ENCODE peak calls at places on chromosomes 4 and X, in five cellular contexts. One of them, this sample, is unnamed.

GRCh38 chr4:39825090-39825489 is 127.2 kb downstream of the UBE2K start:
- DNase-seq in coronary artery: no peak
- DNase-seq in lung: no peak
- DNase-seq in tibial nerve: no peak
- DNase-seq in Peyer's patch: no peak
- DNase-seq in this sample: no peak

GRCh38 chr4:84894621-84895020 is 71.9 kb downstream of the WDFY3 start:
- DNase-seq in coronary artery: no peak
- DNase-seq in lung: peak; percentile 45
- DNase-seq in Peyer's patch: no peak
- DNase-seq in tibial nerve: no peak
- DNase-seq in this sample: no peak

GRCh38 chr4:72629540-72629939 is 60.5 kb upstream of the ADAMTS3 start:
- DNase-seq in tibial nerve: no peak
- DNase-seq in coronary artery: no peak
- DNase-seq in Peyer's patch: no peak
- DNase-seq in lung: no peak
- DNase-seq in this sample: peak; percentile 16

GRCh38 chrX:7996414-7996813 is 69.2 kb upstream of the PNPLA4 start:
- DNase-seq in lung: no peak
- DNase-seq in Peyer's patch: peak; percentile 63
- DNase-seq in tibial nerve: peak; percentile 20
- DNase-seq in coronary artery: no peak
- DNase-seq in this sample: peak; percentile 21

GRCh38 chr4:82543131-82543530 is 18.7 kb downstream of the TMEM150C start:
- DNase-seq in tibial nerve: no peak
- DNase-seq in Peyer's patch: no peak
- DNase-seq in lung: no peak
- DNase-seq in coronary artery: no peak
- DNase-seq in this sample: no peak

GRCh38 chr4:144449623-144450022 is 196.3 kb upstream of the HHIP start:
- DNase-seq in Peyer's patch: no peak
- DNase-seq in coronary artery: peak; percentile 74
- DNase-seq in lung: no peak
- DNase-seq in tibial nerve: peak; percentile 53
- DNase-seq in this sample: peak; percentile 74

GRCh38 chr4:39699676-39700409 is 1.9 kb downstream of the UBE2K start:
- DNase-seq in coronary artery: no peak
- DNase-seq in Peyer's patch: no peak
- DNase-seq in tibial nerve: no peak
- DNase-seq in lung: no peak
- DNase-seq in this sample: peak; percentile 39

GRCh38 chr4:154422152-154422551 is 69.4 kb downstream of the DCHS2 start:
- DNase-seq in tibial nerve: no peak
- DNase-seq in coronary artery: no peak
- DNase-seq in lung: no peak
- DNase-seq in Peyer's patch: no peak
- DNase-seq in this sample: no peak

GRCh38 chr4:186227221-186227620 is at the start of gene KLKB1:
- DNase-seq in coronary artery: no peak
- DNase-seq in lung: no peak
- DNase-seq in tibial nerve: no peak
- DNase-seq in Peyer's patch: no peak
- DNase-seq in this sample: no peak

GRCh38 chr4:160546201-160546600 is 1443.3 kb downstream of the RAPGEF2 start:
- DNase-seq in Peyer's patch: no peak
- DNase-seq in coronary artery: no peak
- DNase-seq in lung: no peak
- DNase-seq in tibial nerve: no peak
- DNase-seq in this sample: no peak

GRCh38 chr4:169493164-169493524 is 119.2 kb downstream of the NEK1 start:
- DNase-seq in tibial nerve: no peak
- DNase-seq in coronary artery: no peak
- DNase-seq in lung: no peak
- DNase-seq in Peyer's patch: no peak
- DNase-seq in this sample: no peak

DNA sequence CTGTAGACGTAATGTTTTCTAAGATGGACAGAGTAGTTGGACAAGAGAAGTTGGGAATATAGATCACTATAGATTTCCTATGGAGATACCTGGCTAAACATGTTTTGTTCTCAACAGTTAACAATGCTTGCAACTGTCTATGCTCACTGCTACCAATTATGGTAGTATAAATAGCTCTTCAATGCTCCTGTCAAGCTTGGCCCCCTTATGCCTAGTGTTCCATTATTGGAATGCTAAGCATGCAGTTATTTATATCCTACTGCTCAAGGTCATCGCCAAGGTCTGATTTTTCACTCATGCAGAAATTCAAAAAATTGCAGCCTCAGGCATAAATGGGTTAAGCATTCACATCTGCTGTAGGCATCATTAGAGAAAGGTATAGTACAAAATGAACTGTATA is 519.0 kb downstream of the IL15 start:
- DNase-seq in tibial nerve: no peak
- DNase-seq in lung: no peak
- DNase-seq in coronary artery: no peak
- DNase-seq in Peyer's patch: no peak
- DNase-seq in this sample: no peak
- TF ChIP-seq CTCF in tibial nerve: no peak
- TF ChIP-seq CTCF in lung: no peak
- TF ChIP-seq CTCF in coronary artery: no peak
- TF ChIP-seq CTCF in Peyer's patch: no peak
- TF ChIP-seq CTCF in this sample: no peak

GRCh38 chrX:119685225-119686066 is 7.5 kb downstream of the SEPTIN6 start:
- DNase-seq in Peyer's patch: peak; percentile 79
- DNase-seq in tibial nerve: peak; percentile 27
- DNase-seq in coronary artery: no peak
- DNase-seq in lung: no peak
- DNase-seq in this sample: no peak
- H3K4me3 ChIP-seq in Peyer's patch: no peak overlapping the region
- H3K4me3 ChIP-seq in tibial nerve: no peak overlapping the region
- H3K4me3 ChIP-seq in coronary artery: peak overlapping the region; percentile 35
- H3K4me3 ChIP-seq in lung: no peak overlapping the region
- H3K4me3 ChIP-seq in this sample: no peak overlapping the region

GRCh38 chr4:74946196-74946595 is 13.3 kb downstream of the PARM1 start:
- DNase-seq in Peyer's patch: no peak
- DNase-seq in coronary artery: no peak
- DNase-seq in lung: no peak
- DNase-seq in tibial nerve: no peak
- DNase-seq in this sample: no peak
- TF ChIP-seq CTCF in Peyer's patch: no peak
- TF ChIP-seq CTCF in coronary artery: no peak
- TF ChIP-seq CTCF in lung: no peak
- TF ChIP-seq CTCF in tibial nerve: no peak
- TF ChIP-seq CTCF in this sample: no peak

DNA sequence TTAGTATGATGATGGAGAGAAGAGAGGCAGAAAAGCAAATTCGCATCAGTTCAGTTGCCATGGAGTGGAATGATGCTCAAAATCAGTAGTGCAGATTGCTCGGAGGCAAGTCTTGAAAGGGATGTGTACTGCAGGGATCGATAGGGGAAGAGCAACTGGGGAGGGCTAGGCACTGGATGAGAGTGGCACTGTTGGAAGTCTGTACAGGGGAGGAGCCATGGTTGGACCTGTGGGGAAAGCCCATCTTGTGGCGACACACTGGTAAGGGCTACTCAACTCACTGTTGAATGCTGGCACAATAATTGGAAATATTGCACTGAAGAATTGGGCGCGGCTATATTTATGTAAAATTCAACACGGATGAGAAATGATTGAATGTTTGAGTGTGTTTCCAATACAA is 1.2 kb downstream of the RAB9B start:
- DNase-seq in coronary artery: no peak
- DNase-seq in tibial nerve: no peak
- DNase-seq in lung: no peak
- DNase-seq in Peyer's patch: no peak
- DNase-seq in this sample: no peak
- H3K4me3 ChIP-seq in coronary artery: peak overlapping the region; percentile 77
- H3K4me3 ChIP-seq in tibial nerve: no peak overlapping the region
- H3K4me3 ChIP-seq in lung: no peak overlapping the region
- H3K4me3 ChIP-seq in Peyer's patch: no peak overlapping the region
- H3K4me3 ChIP-seq in this sample: no peak overlapping the region

GRCh38 chrX:67725471-67725870 is 181.7 kb downstream of the AR start:
- DNase-seq in Peyer's patch: no peak
- DNase-seq in lung: no peak
- DNase-seq in tibial nerve: no peak
- DNase-seq in coronary artery: no peak
- DNase-seq in this sample: no peak

GRCh38 chrX:67726028-67726427 is 182.2 kb downstream of the AR start:
- DNase-seq in lung: no peak
- DNase-seq in tibial nerve: no peak
- DNase-seq in Peyer's patch: no peak
- DNase-seq in coronary artery: no peak
- DNase-seq in this sample: peak; percentile 7

GRCh38 chrX:67724359-67725110 is 180.7 kb downstream of the AR start:
- DNase-seq in lung: no peak
- DNase-seq in Peyer's patch: no peak
- DNase-seq in coronary artery: no peak
- DNase-seq in tibial nerve: peak; percentile 19
- DNase-seq in this sample: peak; percentile 27

GRCh38 chrX:67723580-67724351 is 179.9 kb downstream of the AR start:
- DNase-seq in Peyer's patch: no peak
- DNase-seq in coronary artery: no peak
- DNase-seq in lung: no peak
- DNase-seq in tibial nerve: no peak
- DNase-seq in this sample: no peak

GRCh38 chrX:67727576-67727975 is 183.8 kb downstream of the AR start:
- DNase-seq in coronary artery: no peak
- DNase-seq in Peyer's patch: no peak
- DNase-seq in lung: no peak
- DNase-seq in tibial nerve: no peak
- DNase-seq in this sample: no peak
- TF ChIP-seq CTCF in coronary artery: no peak
- TF ChIP-seq CTCF in Peyer's patch: no peak
- TF ChIP-seq CTCF in lung: no peak
- TF ChIP-seq CTCF in tibial nerve: no peak
- TF ChIP-seq CTCF in this sample: no peak

GRCh38 chrX:71214604-71215334 is 8.3 kb upstream of the GJB1 start:
- DNase-seq in tibial nerve: no peak
- DNase-seq in coronary artery: no peak
- DNase-seq in lung: no peak
- DNase-seq in Peyer's patch: peak; percentile 84
- DNase-seq in this sample: no peak
- H3K4me3 ChIP-seq in tibial nerve: no peak overlapping the region
- H3K4me3 ChIP-seq in coronary artery: no peak overlapping the region
- H3K4me3 ChIP-seq in lung: no peak overlapping the region
- H3K4me3 ChIP-seq in Peyer's patch: peak overlapping the region; percentile 49
- H3K4me3 ChIP-seq in this sample: no peak overlapping the region

GRCh38 chr4:1578968-1579833 is 104.9 kb downstream of the FAM53A start:
- DNase-seq in coronary artery: peak; percentile 89
- DNase-seq in tibial nerve: peak; percentile 67
- DNase-seq in lung: peak; percentile 80
- DNase-seq in Peyer's patch: peak; percentile 90
- DNase-seq in this sample: peak; percentile 75
- TF ChIP-seq CTCF in coronary artery: peak; percentile 79
- TF ChIP-seq CTCF in tibial nerve: peak; percentile 62
- TF ChIP-seq CTCF in lung: no peak
- TF ChIP-seq CTCF in Peyer's patch: peak; percentile 67
- TF ChIP-seq CTCF in this sample: peak; percentile 50

DNA sequence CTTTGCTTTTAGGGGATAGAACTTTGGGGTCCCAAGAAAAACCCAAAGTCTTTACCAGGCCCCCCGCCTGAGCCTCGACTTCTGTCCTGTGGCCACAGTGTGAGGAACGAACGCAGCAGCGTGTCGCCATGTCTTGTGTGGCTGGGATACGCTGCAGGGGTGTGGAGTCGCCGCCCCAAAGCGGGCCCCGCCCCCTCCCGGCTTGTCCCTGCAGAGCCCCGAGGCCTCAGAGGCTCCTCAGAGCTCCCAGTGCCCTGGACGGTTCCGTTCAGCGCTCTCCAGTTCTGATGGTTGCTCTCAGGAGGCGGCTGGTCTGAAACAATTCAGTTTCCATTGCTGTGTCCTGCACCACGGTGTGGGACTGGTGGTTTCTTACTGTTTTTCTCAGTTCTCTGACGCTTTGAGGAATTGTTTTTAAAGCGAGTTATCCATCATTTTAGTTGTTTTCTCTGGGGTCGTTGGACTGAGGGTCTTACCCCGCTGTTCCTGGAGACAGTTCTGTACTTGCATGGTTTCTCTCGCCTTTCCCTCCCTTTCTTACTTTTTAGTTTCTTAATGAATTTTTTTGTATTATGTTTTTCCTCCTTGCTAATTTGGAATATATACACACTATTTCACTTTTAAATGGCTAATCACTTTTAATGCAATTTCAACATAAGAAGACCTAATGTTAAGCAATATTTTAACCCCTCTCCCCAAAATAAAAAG is 1.6 kb upstream of the IDUA start:
- DNase-seq in Peyer's patch: peak; percentile 93
- DNase-seq in lung: peak; percentile 74
- DNase-seq in tibial nerve: peak; percentile 38
- DNase-seq in coronary artery: no peak
- DNase-seq in this sample: no peak
- H3K4me3 ChIP-seq in Peyer's patch: peak overlapping the region; percentile 17
- H3K4me3 ChIP-seq in lung: no peak overlapping the region
- H3K4me3 ChIP-seq in tibial nerve: no peak overlapping the region
- H3K4me3 ChIP-seq in coronary artery: peak overlapping the region; percentile 48
- H3K4me3 ChIP-seq in this sample: no peak overlapping the region

GRCh38 chrX:132614297-132614696 is 125.5 kb upstream of the MBNL3 start:
- DNase-seq in lung: no peak
- DNase-seq in tibial nerve: no peak
- DNase-seq in Peyer's patch: no peak
- DNase-seq in coronary artery: no peak
- DNase-seq in this sample: no peak
- TF ChIP-seq CTCF in lung: no peak
- TF ChIP-seq CTCF in tibial nerve: no peak
- TF ChIP-seq CTCF in Peyer's patch: no peak
- TF ChIP-seq CTCF in coronary artery: no peak
- TF ChIP-seq CTCF in this sample: peak; percentile 37

This sample was measured in fibroblast of the aortic adventitia.